ENCODE peak calls at places on chromosomes 4 and X, in ten cellular contexts. X, Z, T, C, P, K, Y, B, U and G are unnamed samples.
A peak's percentile ranks its signal among the peaks of the same experiment; 100 is the strongest.

GRCh38 chr4:15717126-15717525 is 14.3 kb downstream of the BST1 start:
- DNase-seq in X (no peak), Z (no peak), T (peak; percentile 54), C (no peak), P (peak; percentile 57), K (no peak), Y (no peak), B (no peak), U (peak; percentile 51), G (no peak)

GRCh38 chrX:53080628-53081580 is 1.3 kb upstream of the TSPYL2 start:
- DNase-seq in X (no peak), Z (peak; percentile 63), T (peak; percentile 48), C (no peak), P (peak; percentile 12), K (no peak), Y (no peak), B (peak; percentile 68), U (peak; percentile 36), G (no peak)

GRCh38 chr4:7879127-7879526 is 60.5 kb downstream of the AFAP1 start:
- DNase-seq in X (no peak), Z (no peak), T (no peak), C (no peak), P (no peak), K (no peak), Y (no peak), B (no peak), U (no peak), G (no peak)

GRCh38 chrX:130028196-130028595 is 45.8 kb downstream of the BCORL1 start:
- DNase-seq in X (peak; percentile 50), Z (peak; percentile 21), T (peak; percentile 51), C (peak; percentile 51), P (peak; percentile 33), K (no peak), Y (peak; percentile 61), B (peak; percentile 65), U (peak; percentile 48), G (no peak)

GRCh38 chr4:148634476-148634875 is 192.3 kb upstream of the NR3C2 start:
- DNase-seq in X (no peak), Z (no peak), T (no peak), C (no peak), P (no peak), K (no peak), Y (no peak), B (no peak), U (peak; percentile 1), G (no peak)

GRCh38 chrX:10140264-10140663 is 16.5 kb upstream of the CLCN4 start:
- DNase-seq in X (no peak), Z (no peak), T (no peak), C (no peak), P (no peak), K (no peak), Y (no peak), B (no peak), U (no peak), G (no peak)

GRCh38 chr4:14856076-14856926 is 146.0 kb upstream of the CPEB2 start:
- DNase-seq in X (no peak), Z (no peak), T (peak; percentile 96), C (peak; percentile 65), P (peak; percentile 35), K (peak; percentile 84), Y (no peak), B (no peak), U (peak; percentile 96), G (peak; percentile 80)

GRCh38 chr4:609400-610050 is 15.8 kb upstream of the PDE6B start:
- DNase-seq in X (no peak), Z (no peak), T (no peak), C (no peak), P (no peak), K (no peak), Y (no peak), B (peak; percentile 20), U (no peak), G (no peak)

GRCh38 chr4:105194328-105195231 is 47.9 kb downstream of the TET2 start:
- DNase-seq in X (no peak), Z (no peak), T (no peak), C (no peak), P (peak; percentile 63), K (no peak), Y (no peak), B (no peak), U (peak; percentile 56), G (no peak)

GRCh38 chr4:105192474-105192873 is 45.8 kb downstream of the TET2 start:
- DNase-seq in X (no peak), Z (no peak), T (no peak), C (no peak), P (no peak), K (no peak), Y (no peak), B (no peak), U (peak; percentile 12), G (no peak)

GRCh38 chr4:105191621-105192210 is 45.0 kb downstream of the TET2 start:
- DNase-seq in X (no peak), Z (no peak), T (peak; percentile 27), C (no peak), P (peak; percentile 67), K (no peak), Y (no peak), B (no peak), U (peak; percentile 37), G (no peak)

GRCh38 chr4:105189855-105190650 is 43.4 kb downstream of the TET2 start:
- DNase-seq in X (no peak), Z (no peak), T (no peak), C (no peak), P (no peak), K (no peak), Y (no peak), B (no peak), U (no peak), G (no peak)

DNA sequence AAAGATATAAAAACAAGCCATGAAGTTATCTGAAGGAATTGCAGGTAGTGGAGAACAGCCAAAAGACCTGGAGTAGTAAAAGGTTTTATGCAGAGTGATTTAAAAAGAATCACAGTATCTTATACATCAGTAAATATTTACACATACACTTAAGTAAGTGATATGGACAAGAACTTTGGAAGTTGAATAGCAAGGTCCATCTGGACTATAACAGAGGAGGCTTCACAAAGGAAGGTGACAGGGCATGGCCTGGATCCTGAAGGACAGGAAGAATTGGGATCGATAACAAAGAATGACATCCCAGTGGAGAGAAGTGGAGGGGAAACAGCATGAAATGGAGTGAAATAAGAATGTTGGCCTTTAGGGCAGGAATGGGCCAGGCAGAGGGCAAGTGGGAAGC is 46.2 kb downstream of the TET2 start:
- DNase-seq in X (no peak), Z (no peak), T (no peak), C (no peak), P (no peak), K (no peak), Y (no peak), B (no peak), U (no peak), G (no peak)
- H3K4me1 ChIP-seq in X (no peaks in the 10 kb centered on the region), Z (no peaks in the 10 kb centered on the region), T (peaks cover 37% of the 10 kb centered on the region), C (peaks cover 31% of the 10 kb centered on the region), P (peaks cover 63% of the 10 kb centered on the region), K (peaks cover 5% of the 10 kb centered on the region), Y (peaks cover 4% of the 10 kb centered on the region), B (no peaks in the 10 kb centered on the region), U (peaks cover 22% of the 10 kb centered on the region), G (peaks cover 37% of the 10 kb centered on the region)

DNA sequence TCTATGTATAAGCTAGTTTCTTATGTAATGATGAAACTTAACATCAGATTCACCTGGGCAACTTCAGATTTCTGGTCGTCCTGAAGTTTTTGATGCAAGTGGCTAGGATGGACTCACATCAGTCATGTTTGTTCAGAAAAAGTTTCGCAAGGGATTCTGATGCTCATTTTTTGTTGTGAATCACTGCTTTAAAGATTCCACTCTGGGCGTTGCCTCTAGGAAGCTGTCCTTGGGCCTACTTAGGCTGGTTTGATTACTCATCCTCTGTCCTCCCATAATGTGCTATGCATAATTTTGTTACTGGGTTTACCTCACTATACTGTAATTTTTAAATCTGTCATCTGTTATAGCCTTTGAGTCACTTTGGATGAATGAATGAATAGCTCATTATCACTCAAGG is 30.8 kb downstream of the HERC3 start:
- DNase-seq in X (no peak), Z (no peak), T (peak; percentile 54), C (no peak), P (no peak), K (no peak), Y (no peak), B (no peak), U (peak; percentile 84), G (no peak)
- H3K4me1 ChIP-seq in X (no peaks in the 10 kb centered on the region), Z (peaks cover 8% of the 10 kb centered on the region), T (no peaks in the 10 kb centered on the region), C (no peaks in the 10 kb centered on the region), P (no peaks in the 10 kb centered on the region), K (peaks cover 2% of the 10 kb centered on the region), Y (no peaks in the 10 kb centered on the region), B (peaks cover 5% of the 10 kb centered on the region), U (peaks cover 21% of the 10 kb centered on the region), G (peaks cover 6% of the 10 kb centered on the region)

GRCh38 chr4:1862961-1863296 is 7.0 kb upstream of the LETM1 start:
- DNase-seq in X (no peak), Z (no peak), T (no peak), C (no peak), P (no peak), K (no peak), Y (no peak), B (no peak), U (no peak), G (no peak)

GRCh38 chr4:1866095-1866755 is 5.0 kb upstream of the NSD2 start:
- DNase-seq in X (no peak), Z (no peak), T (no peak), C (no peak), P (no peak), K (no peak), Y (no peak), B (no peak), U (no peak), G (no peak)

GRCh38 chr4:1862055-1862911 is 6.3 kb upstream of the LETM1 start:
- DNase-seq in X (no peak), Z (no peak), T (no peak), C (no peak), P (no peak), K (no peak), Y (no peak), B (peak; percentile 56), U (no peak), G (no peak)

GRCh38 chr4:1864076-1865008 is 6.9 kb upstream of the NSD2 start:
- DNase-seq in X (no peak), Z (no peak), T (no peak), C (no peak), P (no peak), K (no peak), Y (no peak), B (no peak), U (no peak), G (no peak)

DNA sequence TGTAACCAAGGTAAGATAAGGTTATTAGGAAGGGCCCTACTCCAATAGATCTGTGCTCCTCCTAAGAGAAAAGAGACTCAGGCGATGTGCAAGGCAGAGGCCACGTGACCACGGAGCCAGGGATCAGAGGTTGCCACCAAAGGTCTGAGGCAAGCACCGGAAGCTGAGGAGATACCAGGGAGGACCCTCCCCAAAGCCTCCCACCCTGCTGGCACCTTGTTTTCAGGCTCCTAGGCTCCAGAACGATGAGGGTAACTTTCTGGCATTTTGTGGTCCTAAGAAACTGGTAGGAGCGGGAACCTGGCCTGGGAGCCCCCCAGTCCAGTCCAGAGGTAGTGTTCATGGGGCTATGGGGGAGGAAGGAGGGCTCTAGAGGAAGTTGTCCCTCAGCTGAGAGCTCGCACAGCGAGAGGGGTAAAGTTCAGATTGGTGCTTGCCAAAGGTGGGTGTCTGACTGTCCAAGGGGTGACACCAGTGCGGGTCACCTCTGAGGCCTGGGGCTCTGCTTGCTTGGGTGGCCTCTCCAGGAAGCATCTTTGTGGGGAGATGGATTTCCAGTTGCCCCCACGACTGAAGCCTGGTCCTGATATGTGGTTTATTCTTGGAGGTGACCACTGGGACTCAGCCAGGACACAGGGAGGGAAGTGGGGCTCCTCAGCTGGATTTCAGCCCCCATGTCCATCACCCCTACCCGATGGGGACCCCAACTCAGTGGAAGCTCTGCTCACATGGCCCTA is 7.5 kb upstream of the LETM1 start:
- DNase-seq in X (no peak), Z (no peak), T (no peak), C (no peak), P (no peak), K (no peak), Y (no peak), B (no peak), U (no peak), G (no peak)
- H3K4me1 ChIP-seq in X (peaks cover 10% of the 10 kb centered on the region), Z (peaks cover 20% of the 10 kb centered on the region), T (peaks cover 7% of the 10 kb centered on the region), C (peaks cover 9% of the 10 kb centered on the region), P (no peaks in the 10 kb centered on the region), K (no peaks in the 10 kb centered on the region), Y (peaks cover 5% of the 10 kb centered on the region), B (peaks cover 20% of the 10 kb centered on the region), U (peaks cover 9% of the 10 kb centered on the region), G (peaks cover 6% of the 10 kb centered on the region)

DNA sequence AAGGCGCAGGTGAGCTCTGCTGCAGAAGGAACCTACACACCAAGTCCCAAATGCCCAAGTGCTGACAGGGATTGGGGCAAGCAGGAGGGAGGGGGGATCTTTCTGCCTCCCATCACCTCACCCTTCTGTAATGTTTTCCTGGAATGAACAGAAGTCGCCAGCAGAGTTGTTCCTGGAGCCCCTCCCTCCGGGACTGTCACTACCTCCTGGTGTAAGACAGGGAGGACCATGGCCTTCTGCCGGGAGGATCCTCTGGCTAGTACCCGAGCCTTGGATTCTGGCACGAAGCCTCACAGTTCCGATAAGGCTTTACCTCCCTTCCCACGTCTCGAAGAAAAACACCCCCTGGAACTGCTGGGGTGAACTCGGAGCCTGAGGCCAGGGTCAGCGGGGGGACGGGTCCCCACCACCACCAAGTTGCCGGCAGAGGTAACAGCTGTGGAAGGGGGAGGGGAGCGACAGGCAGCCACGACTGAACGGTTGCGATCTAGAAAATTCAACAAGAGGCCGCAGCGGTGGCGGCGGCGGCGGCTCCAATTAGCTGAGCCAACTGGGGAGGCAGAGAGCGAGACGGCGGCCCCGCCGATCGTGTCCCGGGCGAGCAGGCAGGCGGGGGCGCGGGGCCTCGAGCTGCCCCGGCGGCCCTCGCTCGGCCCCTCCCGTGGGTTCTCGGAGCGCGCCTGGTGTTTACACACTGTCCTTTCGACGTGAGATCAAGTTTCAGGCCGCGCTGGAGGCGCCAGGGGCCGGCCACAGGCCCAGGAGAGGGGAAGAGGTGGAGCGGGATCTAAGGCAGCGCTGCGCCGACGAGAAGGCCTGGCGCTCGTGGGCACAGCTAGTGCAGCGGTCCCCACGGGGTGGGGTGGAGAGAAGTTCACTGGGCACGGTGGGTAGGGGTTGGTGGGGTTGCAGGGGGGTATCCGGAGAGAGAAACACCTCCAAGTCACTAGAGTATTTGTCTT is 53.7 kb upstream of the BCOR start:
- DNase-seq in X (no peak), Z (no peak), T (no peak), C (no peak), P (no peak), K (no peak), Y (no peak), B (no peak), U (no peak), G (no peak)
- H3K4me1 ChIP-seq in X (peaks cover 4% of the 10 kb centered on the region), Z (peaks cover 7% of the 10 kb centered on the region), T (peaks cover 51% of the 10 kb centered on the region), C (peaks cover 51% of the 10 kb centered on the region), P (peaks cover 34% of the 10 kb centered on the region), K (no peaks in the 10 kb centered on the region), Y (no peaks in the 10 kb centered on the region), B (no peaks in the 10 kb centered on the region), U (peaks cover 2% of the 10 kb centered on the region), G (peaks cover 52% of the 10 kb centered on the region)